ENCODE peak calls at places on chromosome 3, in eight cellular contexts. V is lower lobe of right lung, A is bronchial epithelial cell, M is ovary, U is SK-N-SH, L is astrocyte, E is tibial nerve, Y is astrocyte of the cerebellum. P is an unnamed sample.

GRCh38 chr3:10232138-10232537 is 16.1 kb upstream of the TATDN2 start:
- DNase-seq in V (peak), A (no peak), M (no peak), U (no peak), L (no peak), E (no peak), Y (no peak), P (no peak)

GRCh38 chr3:44248152-44248551 is 6.5 kb downstream of the TOPAZ1 start:
- DNase-seq in V (no peak), A (no peak), M (no peak), U (no peak), L (no peak), E (no peak), Y (no peak), P (no peak)

GRCh38 chr3:194251891-194252560 is 99.1 kb downstream of the CPN2 start:
- DNase-seq in V (no peak), A (no peak), M (no peak), U (no peak), L (no peak), E (no peak), Y (no peak), P (no peak)

GRCh38 chr3:37458162-37458895 is 283.9 kb upstream of the LRRFIP2 start:
- DNase-seq in V (no peak), A (no peak), M (peak), U (no peak), L (no peak), E (no peak), Y (no peak), P (no peak)

GRCh38 chr3:164236856-164237255 is 841.4 kb downstream of the SI start:
- DNase-seq in V (no peak), A (no peak), M (no peak), U (no peak), L (no peak), E (no peak), Y (no peak), P (no peak)

GRCh38 chr3:105700575-105700974 is 168.2 kb downstream of the CBLB start:
- DNase-seq in V (no peak), A (no peak), M (no peak), U (no peak), L (no peak), E (no peak), Y (no peak), P (no peak)

GRCh38 chr3:106758459-106758858 is 618.8 kb upstream of the CCDC54 start:
- DNase-seq in V (no peak), A (no peak), M (no peak), U (no peak), L (no peak), E (no peak), Y (no peak), P (no peak)

GRCh38 chr3:143970773-143971366 is 753 bp upstream of the DIPK2A start:
- DNase-seq in V (peak), A (peak), M (peak), U (peak), L (peak), E (no peak), Y (no peak), P (no peak)

GRCh38 chr3:109184726-109185125 is 48.2 kb downstream of the C3orf85 start:
- DNase-seq in V (no peak), A (peak), M (no peak), U (no peak), L (no peak), E (no peak), Y (no peak), P (no peak)

GRCh38 chr3:122325769-122326168 is 721 bp downstream of the CSTA start:
- DNase-seq in V (no peak), A (no peak), M (no peak), U (no peak), L (no peak), E (no peak), Y (no peak), P (no peak)
- H3K4me3 ChIP-seq in V (peak), A (peak), M (no peak), U (no peak), L (no peak), E (no peak), Y (no peak), P (no peak)

GRCh38 chr3:154781595-154781994 is 298.5 kb upstream of the MME start:
- DNase-seq in V (no peak), A (no peak), M (no peak), U (no peak), L (no peak), E (no peak), Y (no peak), P (no peak)
- TF ChIP-seq CTCF in V (no peak), A (no peak), M (no peak), U (peak), L (no peak), E (no peak), Y (no peak), P (no peak)

GRCh38 chr3:150117076-150117475 is 146.4 kb upstream of the PFN2 start:
- DNase-seq in V (no peak), A (no peak), M (no peak), U (no peak), L (peak), E (no peak), Y (no peak), P (no peak)
- H3K4me3 ChIP-seq in V (no peak), A (no peak), M (no peak), U (no peak), L (no peak), E (no peak), Y (no peak), P (no peak)

DNA sequence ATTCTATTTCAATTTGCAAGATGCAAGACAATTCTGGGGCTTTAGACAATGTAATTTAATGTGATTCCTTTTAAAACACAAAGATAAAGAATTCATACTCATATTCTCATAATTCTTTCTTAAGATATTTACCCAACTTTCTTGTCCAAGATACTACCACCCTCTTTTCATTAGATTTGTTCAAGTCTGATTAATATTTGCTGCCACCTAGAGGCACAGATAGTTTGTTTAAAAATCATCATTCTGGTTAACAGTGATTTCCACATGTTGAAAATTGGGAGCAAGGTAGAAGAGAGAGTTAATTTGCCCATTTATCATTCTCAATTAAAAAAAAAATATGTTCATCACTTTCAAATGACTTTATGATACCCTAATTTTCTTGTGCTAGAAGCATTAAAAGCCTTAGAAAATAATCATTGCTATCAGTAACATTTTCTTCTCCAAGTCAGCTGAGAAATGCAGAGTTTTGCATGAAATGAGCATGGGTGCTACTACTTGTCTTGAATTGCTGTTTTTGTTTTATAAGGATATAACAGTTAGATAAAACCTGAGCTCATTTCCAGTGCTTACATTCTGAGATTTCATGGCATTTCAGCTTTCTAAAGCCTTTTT is 11.6 kb downstream of the TAMM41 start:
- DNase-seq in V (no peak), A (peak), M (no peak), U (peak), L (peak), E (no peak), Y (no peak), P (no peak)
- TF ChIP-seq CTCF in V (peak), A (peak), M (peak), U (peak), L (peak), E (peak), Y (peak), P (peak)

DNA sequence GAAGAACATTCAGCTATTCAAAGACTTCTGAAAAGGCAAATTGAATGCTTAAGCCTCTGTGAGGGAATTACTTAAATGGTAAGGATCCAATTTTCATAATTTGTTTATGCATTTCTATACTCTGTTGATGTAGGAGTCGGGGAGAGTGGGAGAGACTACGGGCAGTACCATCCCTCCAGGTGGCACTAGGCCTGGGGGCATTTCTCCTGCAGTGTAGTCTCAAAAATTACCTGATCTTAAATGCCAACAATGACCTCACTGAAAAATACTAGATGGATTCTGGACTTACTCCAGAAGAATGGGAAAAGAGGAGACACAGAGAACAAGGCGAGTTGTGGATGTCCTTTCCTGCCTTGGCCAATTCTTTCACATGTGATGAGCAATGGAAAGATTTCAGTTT is 77.8 kb upstream of the PLXND1 start:
- DNase-seq in V (no peak), A (no peak), M (no peak), U (no peak), L (no peak), E (no peak), Y (no peak), P (no peak)
- H3K4me3 ChIP-seq in V (no peak), A (no peak), M (no peak), U (no peak), L (no peak), E (no peak), Y (no peak), P (no peak)

P was measured in AG04449.